ENCODE peak calls at places on chromosomes 11 and 22, in six cellular contexts. I is H1, K is A549, V is K562, F is GM12878, G is SK-N-SH. L is an unnamed sample.

GRCh38 chr11:110909331-110909730 is 197.1 kb upstream of the ARHGAP20 start:
- DNase-seq in I (no peak), K (no peak), V (no peak), F (no peak), G (no peak), L (no peak)

GRCh38 chr22:39176067-39176621 is 23.7 kb upstream of the CBX7 start:
- DNase-seq in I (no peak), K (no peak), V (no peak), F (no peak), G (no peak), L (peak; percentile 72)

GRCh38 chr11:17699157-17700114 is 19.9 kb upstream of the MYOD1 start:
- DNase-seq in I (no peak), K (no peak), V (peak; percentile 62), F (no peak), G (no peak), L (no peak)

GRCh38 chr11:2308713-2309112 is 6.9 kb downstream of the TSPAN32 start:
- DNase-seq in I (no peak), K (no peak), V (no peak), F (no peak), G (no peak), L (no peak)

GRCh38 chr11:126348806-126349582 is 6.5 kb upstream of the ST3GAL4 start:
- DNase-seq in I (no peak), K (no peak), V (no peak), F (no peak), G (no peak), L (no peak)

GRCh38 chr11:68012044-68012842 is 2.1 kb downstream of the ALDH3B1 start:
- DNase-seq in I (no peak), K (no peak), V (no peak), F (no peak), G (no peak), L (no peak)

GRCh38 chr22:38204784-38205183 is 3.0 kb downstream of the MAFF start:
- DNase-seq in I (no peak), K (no peak), V (no peak), F (peak; percentile 58), G (no peak), L (no peak)

GRCh38 chr11:33207408-33207985 is 46.2 kb upstream of the CSTF3 start:
- DNase-seq in I (no peak), K (no peak), V (peak; percentile 54), F (no peak), G (no peak), L (no peak)

GRCh38 chr11:31883435-31883834 is 72.3 kb upstream of the PAX6 start:
- DNase-seq in I (no peak), K (no peak), V (no peak), F (no peak), G (no peak), L (no peak)

GRCh38 chr11:12303431-12304149 is 73.8 kb upstream of the PARVA start:
- DNase-seq in I (no peak), K (no peak), V (no peak), F (no peak), G (no peak), L (no peak)

GRCh38 chr22:36221799-36222751 is 17.3 kb downstream of the APOL2 start:
- DNase-seq in I (peak; percentile 15), K (peak; percentile 19), V (peak; percentile 40), F (no peak), G (peak; percentile 57), L (peak; percentile 37)

GRCh38 chr22:21762712-21763581 is 27.4 kb upstream of the YPEL1 start:
- DNase-seq in I (no peak), K (no peak), V (no peak), F (no peak), G (no peak), L (no peak)

GRCh38 chr11:124977006-124977405 is 23.0 kb downstream of the CCDC15 start:
- DNase-seq in I (no peak), K (no peak), V (no peak), F (no peak), G (no peak), L (no peak)

GRCh38 chr11:803770-804598 is 1.0 kb downstream of the PIDD1 start:
- DNase-seq in I (no peak), K (no peak), V (no peak), F (no peak), G (peak; percentile 65), L (no peak)

GRCh38 chr11:19873730-19874129 is 161.1 kb downstream of the NAV2 start:
- DNase-seq in I (no peak), K (no peak), V (no peak), F (no peak), G (no peak), L (no peak)

GRCh38 chr22:32558681-32559355 is 84.2 kb downstream of the FBXO7 start:
- DNase-seq in I (no peak), K (peak; percentile 51), V (no peak), F (no peak), G (no peak), L (no peak)

GRCh38 chr22:49934144-49934890 is 15.9 kb downstream of the CRELD2 start:
- DNase-seq in I (no peak), K (no peak), V (peak; percentile 52), F (no peak), G (peak; percentile 44), L (no peak)

GRCh38 chr11:31870609-31871309 is 59.6 kb upstream of the PAX6 start:
- DNase-seq in I (peak; percentile 68), K (peak; percentile 47), V (peak; percentile 38), F (no peak), G (peak; percentile 49), L (peak; percentile 43)

GRCh38 chr11:11467278-11467677 is 114.2 kb upstream of the CSNK2A3 start:
- DNase-seq in I (no peak), K (no peak), V (no peak), F (no peak), G (peak; percentile 76), L (no peak)

GRCh38 chr11:98568011-98568410 is 452.7 kb upstream of the CNTN5 start:
- DNase-seq in I (no peak), K (no peak), V (no peak), F (no peak), G (no peak), L (no peak)

GRCh38 chr22:17633217-17633997 is 4.9 kb upstream of the ATP6V1E1 start:
- DNase-seq in I (no peak), K (peak; percentile 29), V (peak; percentile 67), F (no peak), G (no peak), L (peak; percentile 85)

GRCh38 chr11:74418509-74418895 is 20.3 kb upstream of the PGM2L1 start:
- DNase-seq in I (no peak), K (peak; percentile 64), V (no peak), F (no peak), G (no peak), L (peak; percentile 6)

GRCh38 chr11:679271-680207 is 15.5 kb downstream of the DEAF1 start:
- DNase-seq in I (no peak), K (no peak), V (no peak), F (no peak), G (no peak), L (no peak)

GRCh38 chr11:898540-899190 is 11.9 kb downstream of the CHID1 start:
- DNase-seq in I (no peak), K (no peak), V (peak; percentile 33), F (no peak), G (peak; percentile 65), L (peak; percentile 23)

GRCh38 chr22:25542231-25542630 is 22.2 kb upstream of the GRK3 start:
- DNase-seq in I (no peak), K (no peak), V (no peak), F (no peak), G (no peak), L (no peak)

DNA sequence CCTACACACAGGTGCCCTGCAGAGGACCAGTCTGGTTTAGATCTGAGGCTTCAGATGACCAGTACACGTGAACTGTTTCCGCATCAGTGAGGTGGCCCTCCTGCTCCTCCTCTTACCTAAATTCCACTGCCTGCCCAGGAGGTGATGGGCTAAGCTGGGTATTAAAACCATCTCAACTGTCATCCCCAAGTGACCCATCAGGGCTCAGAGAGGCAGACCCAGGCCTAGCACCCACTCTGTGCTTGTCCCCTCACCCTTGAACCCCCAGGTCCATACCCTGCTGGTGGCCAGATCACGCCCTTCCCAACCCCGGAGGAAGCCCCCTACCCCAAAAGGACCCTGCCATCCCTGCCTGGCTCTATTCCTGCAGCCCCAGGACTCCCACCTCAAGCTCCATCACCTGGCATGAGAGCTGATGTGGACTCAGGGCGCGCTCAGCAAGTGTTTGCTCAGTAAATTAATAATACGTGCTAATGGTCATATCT is 21.3 kb downstream of the RSPH14 start:
- DNase-seq in I (no peak), K (no peak), V (peak; percentile 65), F (no peak), G (no peak), L (no peak)
- TF ChIP-seq CHD2 in I (no peak), K (no peak), V (no peak), F (no peak), G (no peak), L (no peak)

GRCh38 chr11:59849129-59849528 is 3.8 kb upstream of the CBLIF start:
- DNase-seq in I (no peak), K (no peak), V (no peak), F (no peak), G (no peak), L (no peak)
- TF ChIP-seq CHD2 in I (no peak), K (no peak), V (no peak), F (no peak), G (no peak), L (no peak)

GRCh38 chr22:43217285-43218030 is 30.5 kb upstream of the TTLL12 start:
- DNase-seq in I (no peak), K (no peak), V (no peak), F (no peak), G (no peak), L (no peak)
- TF ChIP-seq CHD2 in I (no peak), K (no peak), V (no peak), F (no peak), G (no peak), L (no peak)

GRCh38 chr11:46009647-46010046 is 87.2 kb downstream of the LARGE2 start:
- DNase-seq in I (no peak), K (no peak), V (no peak), F (no peak), G (no peak), L (no peak)

GRCh38 chr11:46010100-46010499 is 87.6 kb downstream of the LARGE2 start:
- DNase-seq in I (no peak), K (no peak), V (no peak), F (no peak), G (no peak), L (no peak)

GRCh38 chr11:46002146-46002545 is 79.7 kb downstream of the LARGE2 start:
- DNase-seq in I (no peak), K (no peak), V (no peak), F (no peak), G (no peak), L (no peak)

GRCh38 chr11:46003647-46004046 is 81.2 kb downstream of the LARGE2 start:
- DNase-seq in I (no peak), K (no peak), V (no peak), F (no peak), G (no peak), L (no peak)

DNA sequence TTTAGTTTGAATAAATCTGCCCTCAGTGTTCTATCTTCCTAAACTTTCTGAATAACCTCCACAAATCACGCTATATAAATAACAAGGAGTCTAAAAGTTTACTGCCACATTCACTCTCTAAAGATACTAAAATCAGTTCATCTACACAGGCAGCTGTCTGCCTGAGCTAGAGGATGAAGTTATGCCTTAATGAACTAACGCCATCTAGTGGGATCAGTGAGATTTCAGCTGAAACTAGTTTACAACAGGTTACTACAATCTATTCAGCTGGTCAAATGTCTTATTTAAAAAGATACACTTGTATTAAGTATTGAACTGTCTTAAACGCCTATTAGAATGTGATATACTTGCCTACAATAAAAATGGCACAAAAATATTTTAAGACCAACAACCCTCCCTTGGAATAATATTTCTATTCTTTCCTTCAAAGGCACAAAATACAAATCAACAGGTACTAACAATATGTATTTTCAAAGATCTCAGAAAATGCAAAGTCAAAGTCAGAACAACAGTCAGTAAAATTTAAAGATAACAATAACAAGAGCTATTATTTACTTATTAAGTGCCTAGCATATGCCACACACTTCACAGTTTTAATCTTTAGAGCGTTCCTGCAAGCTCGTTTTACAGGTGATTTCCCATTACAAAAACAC is 84.1 kb downstream of the LARGE2 start:
- DNase-seq in I (no peak), K (peak; percentile 73), V (peak; percentile 68), F (peak; percentile 37), G (peak; percentile 65), L (peak; percentile 71)
- TF ChIP-seq CHD2 in I (no peak), K (no peak), V (no peak), F (no peak), G (no peak), L (no peak)